ENCODE peak calls at places on chromosomes 12 and 14, in six cellular contexts. U is RKO, Z is AG10803, P is Peyer's patch, Y is thoracic aorta, D is HCEC 1CT. M is an unnamed sample.

GRCh38 chr12:237026-237815 is 23.3 kb upstream of the SLC6A12 start:
- DNase-seq in P (peak), D (no peak), Y (no peak), Z (no peak), U (no peak), M (no peak)

GRCh38 chr14:87567926-87568325 is 425.1 kb downstream of the GALC start:
- DNase-seq in U (no peak), Z (no peak), D (no peak), P (no peak), Y (no peak), M (no peak)

GRCh38 chr12:95601626-95602025 is 50.4 kb upstream of the USP44 start:
- DNase-seq in Z (peak), D (peak), P (no peak), Y (no peak), U (no peak), M (peak)

GRCh38 chr12:9391751-9392240 is 183.6 kb upstream of the PZP start:
- DNase-seq in Y (no peak), D (no peak), P (no peak), U (no peak), Z (no peak), M (no peak)

GRCh38 chr12:63844391-63845341 is at the start of gene SRGAP1:
- DNase-seq in D (peak), Y (peak), Z (peak), U (peak), P (peak), M (peak)

GRCh38 chr12:92593734-92594402 is 108.9 kb upstream of the PLEKHG7 start:
- DNase-seq in P (peak), U (peak), D (peak), Y (peak), Z (peak), M (peak)

GRCh38 chr12:81084848-81085350 is 7.0 kb downstream of the ACSS3 start:
- DNase-seq in U (no peak), Y (no peak), Z (peak), D (no peak), P (no peak), M (no peak)

GRCh38 chr14:20988717-20989116 is 1.1 kb upstream of the METTL17 start:
- DNase-seq in Z (no peak), Y (no peak), P (no peak), U (no peak), D (no peak), M (peak)

GRCh38 chr12:8644345-8645248 is 18.0 kb downstream of the MFAP5 start:
- DNase-seq in Y (no peak), Z (no peak), U (no peak), D (peak), P (peak), M (peak)

GRCh38 chr12:94267907-94268575 is 119.7 kb downstream of the PLXNC1 start:
- DNase-seq in U (no peak), Z (peak), Y (no peak), D (no peak), P (no peak), M (peak)

GRCh38 chr14:68908201-68908600 is 70.9 kb downstream of the ACTN1 start:
- DNase-seq in Y (no peak), P (no peak), Z (no peak), D (no peak), U (no peak), M (no peak)

GRCh38 chr14:53772936-53773335 is 183.7 kb downstream of the BMP4 start:
- DNase-seq in Z (no peak), U (no peak), D (no peak), P (no peak), Y (no peak), M (no peak)

GRCh38 chr12:50246873-50247612 is 36.3 kb downstream of the LIMA1 start:
- DNase-seq in Z (peak), D (peak), P (peak), U (peak), Y (peak), M (peak)

GRCh38 chr14:33851931-33852330 is 98.9 kb downstream of the EGLN3 start:
- DNase-seq in Z (no peak), P (no peak), D (no peak), U (no peak), Y (no peak), M (no peak)